ENCODE peak calls at places on chromosomes 2 and 18, in four cellular contexts. Y is mesendoderm, R is trophoblast cell, S is H1. D is an unnamed sample.

GRCh38 chr18:2651981-2652380 is 3.5 kb upstream of the SMCHD1 start:
- DNase-seq in Y (no peak), R (no peak), S (no peak), D (no peak)

GRCh38 chr2:11405599-11406491 is 60.1 kb downstream of the E2F6 start:
- DNase-seq in S (no peak), Y (no peak), R (no peak), D (no peak)

GRCh38 chr2:150101947-150102346 is 385.5 kb downstream of the RND3 start:
- DNase-seq in R (no peak), S (no peak), Y (no peak), D (no peak)

GRCh38 chr2:174594451-174594850 is 3.2 kb downstream of the WIPF1 start:
- DNase-seq in R (no peak), Y (no peak), S (no peak), D (no peak)

GRCh38 chr2:68774569-68775271 is 40.1 kb downstream of the ARHGAP25 start:
- DNase-seq in Y (no peak), R (no peak), S (no peak), D (no peak)

GRCh38 chr18:66795011-66795410 is 191.1 kb upstream of the CDH19 start:
- DNase-seq in R (no peak), S (no peak), Y (peak; percentile 35), D (no peak)

GRCh38 chr2:217835931-217836881 is 166.6 kb downstream of the TNS1 start:
- DNase-seq in S (no peak), R (no peak), Y (peak; percentile 95), D (peak; percentile 50)

GRCh38 chr2:54709341-54709809 is 14.1 kb upstream of the EML6 start:
- DNase-seq in Y (no peak), S (no peak), R (no peak), D (peak; percentile 61)

GRCh38 chr18:77124452-77124922 is 8.1 kb downstream of the MBP start:
- DNase-seq in Y (peak; percentile 59), R (no peak), S (no peak), D (no peak)

GRCh38 chr2:9771101-9771449 is 72.2 kb upstream of the TAF1B start:
- DNase-seq in Y (no peak), R (no peak), S (no peak), D (no peak)

GRCh38 chr2:9770006-9770307 is 73.3 kb upstream of the TAF1B start:
- DNase-seq in S (no peak), R (no peak), Y (no peak), D (no peak)

GRCh38 chr2:9771481-9772017 is 71.7 kb upstream of the TAF1B start:
- DNase-seq in Y (no peak), R (no peak), S (no peak), D (no peak)

GRCh38 chr2:9769171-9770005 is 73.9 kb upstream of the TAF1B start:
- DNase-seq in S (no peak), R (no peak), Y (peak; percentile 66), D (peak; percentile 71)

GRCh38 chr2:9770308-9771100 is 72.8 kb upstream of the TAF1B start:
- DNase-seq in Y (peak; percentile 94), S (peak; percentile 81), R (peak; percentile 48), D (peak; percentile 88)
- H3K79me2 ChIP-seq in Y (no peaks in the 10 kb centered on the region), S (no peaks in the 10 kb centered on the region), R (no peaks in the 10 kb centered on the region), D (no peaks in the 10 kb centered on the region)

GRCh38 chr2:31246184-31246852 is 12.4 kb downstream of the EHD3 start:
- DNase-seq in Y (no peak), R (no peak), S (no peak), D (no peak)

GRCh38 chr2:31248139-31248538 is 14.2 kb downstream of the EHD3 start:
- DNase-seq in R (no peak), S (no peak), Y (no peak), D (no peak)

GRCh38 chr2:31249009-31249690 is 15.2 kb downstream of the EHD3 start:
- DNase-seq in R (no peak), S (no peak), Y (no peak), D (peak; percentile 8)

GRCh38 chr2:31251018-31251417 is 17.1 kb downstream of the EHD3 start:
- DNase-seq in S (no peak), Y (no peak), R (no peak), D (no peak)

DNA sequence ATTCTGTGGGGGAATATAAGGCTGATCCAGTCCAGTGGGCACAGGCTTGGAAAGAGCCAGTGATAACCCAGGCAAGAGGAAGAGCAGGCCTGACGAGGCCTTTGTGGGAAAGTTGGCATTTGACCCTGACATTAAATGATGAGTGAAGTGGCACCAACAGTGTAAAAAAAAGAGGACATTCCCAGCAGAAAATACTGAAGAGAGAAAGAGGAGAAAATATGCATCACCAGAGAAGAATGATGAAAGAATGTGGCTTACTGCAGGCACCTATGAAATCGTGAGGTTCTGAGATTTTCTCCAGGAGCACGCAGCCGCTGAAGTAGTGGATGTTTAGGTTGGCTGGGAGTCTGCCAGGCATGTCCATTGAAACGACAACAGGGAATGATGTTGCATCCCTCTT is 13.7 kb downstream of the EHD3 start:
- DNase-seq in S (no peak), R (peak; percentile 41), Y (no peak), D (no peak)
- H4K8ac ChIP-seq in S (no peak overlapping the region), R (no peak overlapping the region), Y (no peak overlapping the region), D (no peak overlapping the region)

GRCh38 chr2:143745060-143745459 is 615.8 kb downstream of the ARHGAP15 start:
- DNase-seq in Y (peak; percentile 92), S (no peak), R (no peak), D (no peak)
- H3K79me2 ChIP-seq in Y (no peaks in the 10 kb centered on the region), S (no peaks in the 10 kb centered on the region), R (no peaks in the 10 kb centered on the region), D (no peaks in the 10 kb centered on the region)

GRCh38 chr2:64653174-64654062 is at the start of gene SERTAD2:
- DNase-seq in R (peak; percentile 62), Y (peak; percentile 87), S (peak; percentile 85), D (peak; percentile 88)
- H4K8ac ChIP-seq in R (peak within 1 kb of the TSS; percentile 83), Y (no peak within 1 kb of the TSS), S (peak within 1 kb of the TSS; percentile 94), D (no peak within 1 kb of the TSS)

DNA sequence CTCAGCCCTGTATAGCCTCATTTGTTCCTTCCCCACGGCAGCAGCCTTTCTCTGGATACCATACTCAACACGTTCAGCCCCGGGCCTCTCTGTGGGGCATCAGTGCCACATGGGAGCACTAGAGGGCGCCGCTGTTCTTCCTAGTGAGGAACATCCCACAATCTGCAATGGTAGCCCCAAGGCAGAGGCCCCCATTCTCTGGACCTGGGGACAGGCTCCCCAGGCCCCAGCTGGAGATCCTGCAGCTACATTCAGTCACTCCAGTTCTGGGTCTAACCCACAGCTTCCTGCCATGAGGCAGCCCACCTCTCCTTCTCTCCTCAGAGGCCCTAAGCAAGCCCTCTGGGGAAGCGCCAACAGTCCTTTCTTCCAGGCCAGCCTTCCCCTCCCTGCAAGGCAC is 14.2 kb upstream of the SFXN5 start:
- DNase-seq in Y (peak; percentile 83), R (peak; percentile 50), S (peak; percentile 96), D (peak; percentile 87)
- H3K79me2 ChIP-seq in Y (no peaks in the 10 kb centered on the region), R (peaks cover 5% of the 10 kb centered on the region), S (no peaks in the 10 kb centered on the region), D (no peaks in the 10 kb centered on the region)